ENCODE peak calls at places on chromosomes 7 and 10, in ten cellular contexts. J is right lobe of liver; O is ovary; E is transverse colon; M is brain microvascular endothelial cell; T is heart right ventricle; U is Peyer's patch; B is effector memory CD4-positive, alpha-beta T cell; X is spleen; D is tibial artery. Q is an unnamed sample.

GRCh38 chr10:20267734-20268133 is 451.5 kb downstream of the PLXDC2 start:
- DNase-seq in J (no peak), O (no peak), E (no peak), M (no peak), T (no peak), U (no peak), B (no peak), X (no peak), D (no peak), Q (no peak)

GRCh38 chr7:17434841-17435692 is 136.6 kb downstream of the AHR start:
- DNase-seq in J (no peak), O (no peak), E (no peak), M (no peak), T (no peak), U (no peak), B (no peak), X (no peak), D (no peak), Q (no peak)

GRCh38 chr7:1977059-1977875 is 255.5 kb downstream of the MAD1L1 start:
- DNase-seq in J (peak; percentile 36), O (no peak), E (no peak), M (no peak), T (no peak), U (no peak), B (no peak), X (peak; percentile 62), D (no peak), Q (no peak)

GRCh38 chr7:113831509-113831908 is 87.3 kb downstream of the PPP1R3A start:
- DNase-seq in J (no peak), O (no peak), E (no peak), M (peak; percentile 59), T (no peak), U (no peak), B (no peak), X (no peak), D (no peak), Q (no peak)

GRCh38 chr10:94546058-94546595 is 539 bp downstream of the HELLS start:
- DNase-seq in J (no peak), O (no peak), E (no peak), M (peak; percentile 5), T (no peak), U (no peak), B (no peak), X (no peak), D (no peak), Q (no peak)

GRCh38 chr7:5689118-5689517 is 92.3 kb downstream of the RNF216 start:
- DNase-seq in J (no peak), O (no peak), E (no peak), M (peak; percentile 23), T (no peak), U (no peak), B (peak; percentile 23), X (no peak), D (no peak), Q (no peak)

GRCh38 chr10:22833353-22833752 is 94.5 kb upstream of the ARMC3 start:
- DNase-seq in J (no peak), O (no peak), E (no peak), M (no peak), T (no peak), U (no peak), B (no peak), X (no peak), D (no peak), Q (no peak)

GRCh38 chr7:150734293-150734692 is 2.9 kb upstream of the GIMAP5 start:
- DNase-seq in J (no peak), O (no peak), E (no peak), M (no peak), T (no peak), U (no peak), B (no peak), X (no peak), D (no peak), Q (no peak)

GRCh38 chr10:132707776-132708171 is 78.2 kb downstream of the NKX6-2 start:
- DNase-seq in J (peak; percentile 31), O (no peak), E (no peak), M (no peak), T (peak; percentile 3), U (peak; percentile 44), B (no peak), X (peak; percentile 67), D (no peak), Q (no peak)

GRCh38 chr7:85719981-85720963 is 533.4 kb upstream of the SEMA3D start:
- DNase-seq in J (no peak), O (no peak), E (no peak), M (no peak), T (no peak), U (no peak), B (no peak), X (no peak), D (peak; percentile 26), Q (no peak)

GRCh38 chr7:105408791-105409410 is 20.2 kb upstream of the SRPK2 start:
- DNase-seq in J (no peak), O (no peak), E (no peak), M (no peak), T (no peak), U (no peak), B (no peak), X (no peak), D (no peak), Q (no peak)

GRCh38 chr10:13100349-13101294 is 659 bp downstream of the OPTN start:
- DNase-seq in J (peak; percentile 64), O (peak; percentile 44), E (peak; percentile 43), M (peak; percentile 24), T (no peak), U (peak; percentile 73), B (peak; percentile 9), X (no peak), D (no peak), Q (peak; percentile 34)

GRCh38 chr7:18958627-18959026 is 158.8 kb downstream of the TWIST1 start:
- DNase-seq in J (no peak), O (no peak), E (no peak), M (peak; percentile 21), T (no peak), U (no peak), B (no peak), X (no peak), D (no peak), Q (no peak)

GRCh38 chr7:9507281-9507680 is 1073.9 kb downstream of the NXPH1 start:
- DNase-seq in J (no peak), O (no peak), E (no peak), M (no peak), T (no peak), U (no peak), B (no peak), X (no peak), D (no peak), Q (no peak)

GRCh38 chr10:19811517-19811916 is 4.7 kb upstream of the PLXDC2 start:
- DNase-seq in J (no peak), O (peak; percentile 41), E (no peak), M (peak; percentile 41), T (no peak), U (no peak), B (no peak), X (no peak), D (peak; percentile 62), Q (no peak)

GRCh38 chr7:44175730-44176129 is 13.5 kb downstream of the GCK start:
- DNase-seq in J (no peak), O (no peak), E (no peak), M (no peak), T (no peak), U (no peak), B (no peak), X (no peak), D (no peak), Q (no peak)

DNA sequence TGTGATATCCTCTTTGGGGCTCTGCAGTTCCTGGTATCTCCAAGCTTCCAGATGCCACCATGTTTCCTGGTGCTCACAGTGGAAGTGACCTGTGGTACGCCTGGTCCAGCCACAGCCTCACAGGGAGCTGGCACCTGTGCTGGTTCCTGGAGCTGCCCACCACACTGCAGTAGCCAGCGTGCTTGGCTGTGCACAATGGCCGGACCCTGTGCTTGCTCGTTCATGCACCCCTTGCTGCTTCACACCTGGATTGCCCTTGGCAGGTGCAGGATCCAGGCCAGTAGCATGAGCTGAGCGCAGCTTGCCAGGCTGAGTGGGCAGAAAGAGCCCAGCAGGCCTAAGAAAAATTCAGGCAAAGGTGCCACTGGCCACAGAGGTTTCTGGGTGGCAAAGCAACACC is 11.4 kb upstream of the ECHDC3 start:
- DNase-seq in J (no peak), O (no peak), E (no peak), M (no peak), T (no peak), U (no peak), B (no peak), X (peak; percentile 58), D (no peak), Q (no peak)
- H3K27ac ChIP-seq in J (no peak overlapping the region), O (no peak overlapping the region), E (no peak overlapping the region), M (no peak overlapping the region), T (no peak overlapping the region), U (no peak overlapping the region), B (no peak overlapping the region), X (no peak overlapping the region), D (no peak overlapping the region), Q (no peak overlapping the region)

GRCh38 chr10:16987976-16988610 is 141.5 kb downstream of the CUBN start:
- DNase-seq in J (no peak), O (no peak), E (no peak), M (no peak), T (no peak), U (no peak), B (no peak), X (no peak), D (no peak), Q (no peak)
- H3K27ac ChIP-seq in J (no peak overlapping the region), O (peak overlapping the region; percentile 56), E (peak overlapping the region; percentile 54), M (peak overlapping the region; percentile 88), T (peak overlapping the region; percentile 38), U (no peak overlapping the region), B (no peak overlapping the region), X (no peak overlapping the region), D (peak overlapping the region; percentile 37), Q (peak overlapping the region; percentile 76)

DNA sequence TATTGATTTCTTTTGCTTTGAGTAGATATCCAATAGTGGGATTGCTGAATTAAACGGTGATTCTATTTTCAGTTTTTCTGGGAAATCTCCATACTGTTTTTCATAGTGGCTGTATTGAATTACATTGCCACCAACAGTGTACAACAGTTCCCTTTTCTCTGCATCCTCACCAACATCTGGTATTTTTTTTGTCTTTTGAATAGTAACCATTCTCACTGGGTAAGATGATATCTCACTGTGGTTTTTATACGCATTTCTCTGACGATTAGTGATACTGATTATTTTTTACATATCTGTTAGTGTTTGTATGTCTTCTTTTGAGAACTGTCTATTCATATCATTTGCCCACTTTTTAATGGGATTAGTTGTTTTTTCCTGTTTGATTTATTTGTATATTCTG is 584.5 kb downstream of the PHTF2 start:
- DNase-seq in J (no peak), O (no peak), E (no peak), M (no peak), T (no peak), U (no peak), B (no peak), X (no peak), D (no peak), Q (no peak)
- H3K27ac ChIP-seq in J (no peak overlapping the region), O (no peak overlapping the region), E (no peak overlapping the region), M (no peak overlapping the region), T (no peak overlapping the region), U (no peak overlapping the region), B (no peak overlapping the region), X (no peak overlapping the region), D (no peak overlapping the region), Q (no peak overlapping the region)

GRCh38 chr10:99787782-99788181 is 5.3 kb downstream of the ABCC2 start:
- DNase-seq in J (no peak), O (no peak), E (no peak), M (no peak), T (no peak), U (no peak), B (no peak), X (no peak), D (no peak), Q (no peak)
- H3K27ac ChIP-seq in J (peak overlapping the region; percentile 82), O (no peak overlapping the region), E (peak overlapping the region; percentile 73), M (no peak overlapping the region), T (peak overlapping the region; percentile 29), U (peak overlapping the region; percentile 18), B (no peak overlapping the region), X (no peak overlapping the region), D (peak overlapping the region; percentile 25), Q (no peak overlapping the region)

Q was measured in stomach.